ENCODE peak calls at places on chromosomes 13 and 19, in nine cellular contexts. W, B, Z, O, U, M, R, L and A are unnamed samples. For H3K9me3, the result is how much of the 10 kb centered on the place peaks cover.

GRCh38 chr13:113428871-113429607 is 24.2 kb downstream of the ADPRHL1 start:
- DNase-seq in W (no peak), B (no peak), Z (peak), O (no peak), U (no peak), M (no peak), R (peak), L (no peak), A (no peak)

GRCh38 chr13:97434417-97435296 is 688 bp downstream of the RAP2A start:
- DNase-seq in W (peak), B (peak), Z (peak), O (peak), U (peak), M (peak), R (peak), L (peak), A (peak)

GRCh38 chr13:110592670-110593069 is 22.7 kb upstream of the NAXD start:
- DNase-seq in W (no peak), B (no peak), Z (no peak), O (no peak), U (no peak), M (no peak), R (peak), L (no peak), A (no peak)

GRCh38 chr13:109869312-109870237 is 83.2 kb upstream of the IRS2 start:
- DNase-seq in W (no peak), B (peak), Z (peak), O (no peak), U (no peak), M (peak), R (peak), L (no peak), A (peak)

GRCh38 chr13:41756198-41756885 is 204.6 kb downstream of the VWA8 start:
- DNase-seq in W (no peak), B (no peak), Z (no peak), O (no peak), U (no peak), M (no peak), R (no peak), L (no peak), A (no peak)

GRCh38 chr19:16608290-16608704 is 19.7 kb downstream of the MED26 start:
- DNase-seq in W (no peak), B (no peak), Z (no peak), O (no peak), U (peak), M (peak), R (no peak), L (no peak), A (no peak)

GRCh38 chr13:73467103-73467502 is 408.3 kb downstream of the KLF5 start:
- DNase-seq in W (no peak), B (no peak), Z (no peak), O (no peak), U (no peak), M (no peak), R (no peak), L (no peak), A (no peak)

GRCh38 chr19:6484251-6484650 is 2.7 kb upstream of the DENND1C start:
- DNase-seq in W (no peak), B (no peak), Z (no peak), O (no peak), U (no peak), M (no peak), R (no peak), L (no peak), A (no peak)

GRCh38 chr19:48866692-48867091 is 1.7 kb downstream of the PLEKHA4 start:
- DNase-seq in W (no peak), B (no peak), Z (no peak), O (no peak), U (no peak), M (no peak), R (no peak), L (no peak), A (no peak)

GRCh38 chr13:113849546-113849945 is 14.3 kb downstream of the GAS6 start:
- DNase-seq in W (no peak), B (no peak), Z (no peak), O (no peak), U (peak), M (no peak), R (no peak), L (no peak), A (no peak)

GRCh38 chr19:5697022-5697889 is 7.2 kb downstream of the RPL36 start:
- DNase-seq in W (no peak), B (no peak), Z (peak), O (no peak), U (no peak), M (no peak), R (peak), L (no peak), A (no peak)

GRCh38 chr13:44523176-44524017 is 52.7 kb downstream of the TSC22D1 start:
- DNase-seq in W (no peak), B (no peak), Z (no peak), O (peak), U (peak), M (no peak), R (no peak), L (no peak), A (no peak)

GRCh38 chr13:73335938-73336337 is 277.1 kb downstream of the KLF5 start:
- DNase-seq in W (no peak), B (no peak), Z (no peak), O (no peak), U (no peak), M (no peak), R (no peak), L (no peak), A (no peak)

GRCh38 chr13:112980441-112980840 is 11.4 kb downstream of the MCF2L start:
- DNase-seq in W (no peak), B (no peak), Z (peak), O (no peak), U (no peak), M (no peak), R (no peak), L (no peak), A (no peak)

GRCh38 chr13:112587767-112588489 is at the start of gene TUBGCP3:
- DNase-seq in W (peak), B (peak), Z (peak), O (peak), U (peak), M (peak), R (peak), L (peak), A (peak)

GRCh38 chr19:14686411-14686810 is 3.4 kb upstream of the ZNF333 start:
- DNase-seq in W (no peak), B (no peak), Z (no peak), O (no peak), U (peak), M (no peak), R (peak), L (no peak), A (no peak)

GRCh38 chr13:26213982-26214381 is 8.1 kb downstream of the RNF6 start:
- DNase-seq in W (no peak), B (no peak), Z (no peak), O (no peak), U (no peak), M (no peak), R (no peak), L (no peak), A (no peak)

GRCh38 chr19:5718032-5718578 is 1.8 kb downstream of the LONP1 start:
- DNase-seq in W (no peak), B (no peak), Z (no peak), O (no peak), U (no peak), M (no peak), R (no peak), L (no peak), A (no peak)

GRCh38 chr13:28451482-28452217 is 43.3 kb downstream of the FLT1 start:
- DNase-seq in W (no peak), B (no peak), Z (peak), O (no peak), U (no peak), M (no peak), R (no peak), L (no peak), A (no peak)

GRCh38 chr13:28448959-28449358 is 46.0 kb downstream of the FLT1 start:
- DNase-seq in W (no peak), B (no peak), Z (no peak), O (no peak), U (no peak), M (no peak), R (no peak), L (no peak), A (no peak)

GRCh38 chr13:28447206-28447605 is 47.7 kb downstream of the FLT1 start:
- DNase-seq in W (no peak), B (no peak), Z (no peak), O (no peak), U (no peak), M (no peak), R (no peak), L (no peak), A (no peak)

GRCh38 chr13:28449826-28450773 is 44.8 kb downstream of the FLT1 start:
- DNase-seq in W (no peak), B (no peak), Z (no peak), O (no peak), U (peak), M (no peak), R (no peak), L (no peak), A (no peak)

GRCh38 chr13:28447989-28448388 is 46.9 kb downstream of the FLT1 start:
- DNase-seq in W (no peak), B (no peak), Z (no peak), O (no peak), U (no peak), M (no peak), R (no peak), L (no peak), A (no peak)
- H3K9me3 ChIP-seq in W (under half), B (under half), Z (under half), O (under half), U (under half), M (under half), R (under half), L (under half), A (under half)

GRCh38 chr13:51958217-51958547 is 53.1 kb downstream of the ATP7B start:
- DNase-seq in W (no peak), B (no peak), Z (no peak), O (no peak), U (peak), M (no peak), R (no peak), L (no peak), A (no peak)
- H3K9me3 ChIP-seq in W (under half), B (under half), Z (under half), O (under half), U (under half), M (under half), R (under half), L (under half), A (under half)

GRCh38 chr19:37809366-37809765 is 30.0 kb upstream of the ZNF573 start:
- DNase-seq in W (no peak), B (no peak), Z (no peak), O (no peak), U (no peak), M (no peak), R (no peak), L (no peak), A (no peak)
- H3K9me3 ChIP-seq in W (under half), B (under half), Z (under half), O (under half), U (under half), M (under half), R (under half), L (under half), A (under half)

DNA sequence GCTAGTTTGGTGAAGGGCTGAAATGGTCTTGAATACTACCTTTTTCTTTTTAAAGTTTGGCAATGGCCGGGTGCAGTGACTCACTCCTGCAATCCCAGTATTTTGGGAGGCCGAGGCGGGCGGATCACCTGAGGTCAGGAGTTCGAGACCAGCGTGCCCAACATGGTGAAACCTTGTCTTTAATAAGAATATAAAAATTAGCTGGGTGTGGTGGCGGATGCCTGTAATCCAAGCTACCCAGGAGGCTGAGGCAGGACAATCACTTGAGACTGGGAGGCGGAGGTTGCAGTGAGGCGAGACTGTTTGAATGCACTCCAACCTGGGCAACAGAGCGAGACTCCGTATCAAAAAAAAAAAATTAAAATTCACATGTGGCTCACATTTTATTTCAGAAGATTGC is 880 bp upstream of the ZNF723 start:
- DNase-seq in W (no peak), B (no peak), Z (no peak), O (no peak), U (no peak), M (no peak), R (no peak), L (no peak), A (no peak)
- H3K9me3 ChIP-seq in W (under half), B (under half), Z (under half), O (under half), U (under half), M (under half), R (half or more), L (under half), A (under half)

DNA sequence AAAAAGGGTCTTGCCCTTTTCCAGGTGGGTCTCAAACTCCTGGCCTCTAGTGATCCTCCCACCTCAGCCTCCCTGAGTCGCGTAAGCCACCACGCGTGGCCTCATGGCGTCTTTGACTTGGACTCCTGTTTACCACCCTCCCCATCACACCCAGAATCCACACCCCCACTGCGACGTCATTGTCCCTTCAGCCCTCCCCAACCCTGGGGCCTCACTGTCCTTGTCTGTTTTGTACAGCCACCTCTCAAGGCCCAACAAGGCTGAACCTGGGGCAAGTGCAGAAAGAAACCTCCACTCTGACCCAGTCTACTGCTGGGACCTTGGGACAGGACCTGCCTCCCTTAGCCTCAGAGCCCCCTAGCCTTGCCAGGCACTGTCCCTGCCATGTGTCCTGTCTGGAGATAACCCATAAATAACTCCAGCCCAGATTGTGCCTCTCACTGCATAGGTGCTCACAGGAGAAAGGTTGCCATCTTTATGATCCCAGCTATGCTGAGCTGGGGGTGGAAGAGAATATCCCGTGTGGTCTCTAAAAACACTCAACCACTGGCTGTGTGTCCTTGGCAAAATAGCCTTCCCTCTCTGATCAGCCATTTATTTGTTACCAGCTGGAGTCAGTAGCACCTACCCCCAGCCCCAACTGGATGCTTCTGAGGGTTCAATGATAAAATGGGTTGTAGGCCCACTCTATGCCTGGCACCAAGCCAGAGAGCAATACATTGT is 1.8 kb upstream of the IFI30 start:
- DNase-seq in W (no peak), B (peak), Z (no peak), O (no peak), U (no peak), M (no peak), R (no peak), L (no peak), A (no peak)
- H3K9me3 ChIP-seq in W (under half), B (under half), Z (under half), O (under half), U (under half), M (under half), R (under half), L (under half), A (under half)